ENCODE peak calls at places on chromosomes 6 and 20, in five cellular contexts. H, S, N, U and D are unnamed samples.

GRCh38 chr6:73585566-73586415 is 65.0 kb upstream of the EEF1A1 start:
- DNase-seq in S (peak; percentile 45), N (no peak), H (peak; percentile 28), U (no peak), D (no peak)

GRCh38 chr6:1322725-1323219 is 10.9 kb downstream of the FOXQ1 start:
- DNase-seq in H (no peak), N (no peak), U (no peak), S (no peak), D (no peak)

GRCh38 chr6:14513726-14514125 is 396.2 kb downstream of the CD83 start:
- DNase-seq in N (no peak), S (no peak), U (no peak), H (no peak), D (no peak)

GRCh38 chr20:44054849-44055248 is 132.1 kb downstream of the JPH2 start:
- DNase-seq in H (no peak), S (no peak), U (no peak), N (no peak), D (no peak)

GRCh38 chr6:139853302-139853992 is 479.0 kb upstream of the CITED2 start:
- DNase-seq in U (no peak), N (peak; percentile 53), S (peak; percentile 66), H (no peak), D (no peak)

GRCh38 chr20:44233436-44234016 is 13.6 kb upstream of the GDAP1L1 start:
- DNase-seq in S (no peak), H (no peak), U (no peak), N (no peak), D (no peak)

GRCh38 chr6:79250107-79250514 is 15.6 kb upstream of the HMGN3 start:
- DNase-seq in S (no peak), U (no peak), H (no peak), N (no peak), D (no peak)

GRCh38 chr6:20211941-20212391 is 303 bp downstream of the MBOAT1 start:
- DNase-seq in H (peak; percentile 58), N (no peak), S (no peak), U (no peak), D (no peak)

GRCh38 chr20:47951521-47951951 is 166.3 kb upstream of the SULF2 start:
- DNase-seq in S (no peak), H (no peak), N (no peak), U (no peak), D (no peak)

GRCh38 chr6:87660226-87660886 is 41.7 kb downstream of the AKIRIN2 start:
- DNase-seq in S (no peak), H (no peak), N (peak; percentile 12), U (no peak), D (no peak)

GRCh38 chr6:51350308-51350904 is 531.7 kb downstream of the TFAP2B start:
- DNase-seq in H (no peak), U (no peak), N (no peak), S (no peak), D (no peak)